ENCODE peak calls at places on chromosomes 16 and 17, in nine cellular contexts. M, Q, K, E, G, I, A, S and L are unnamed samples.

GRCh38 chr17:8552582-8553320 is 77.8 kb downstream of the MYH10 start:
- DNase-seq in M (no peak), Q (no peak), K (no peak), E (no peak), G (no peak), I (no peak), A (no peak), S (no peak), L (no peak)

GRCh38 chr17:15379659-15380058 is 38.3 kb upstream of the TEKT3 start:
- DNase-seq in M (no peak), Q (no peak), K (no peak), E (no peak), G (no peak), I (no peak), A (no peak), S (no peak), L (no peak)

GRCh38 chr16:49833055-49833454 is 22.9 kb downstream of the ZNF423 start:
- DNase-seq in M (no peak), Q (no peak), K (peak), E (no peak), G (peak), I (no peak), A (no peak), S (no peak), L (no peak)

GRCh38 chr17:55299162-55299838 is 34.5 kb downstream of the HLF start:
- DNase-seq in M (no peak), Q (no peak), K (no peak), E (no peak), G (no peak), I (no peak), A (no peak), S (no peak), L (no peak)

GRCh38 chr16:25823891-25824290 is 132.1 kb downstream of the HS3ST4 start:
- DNase-seq in M (no peak), Q (no peak), K (no peak), E (no peak), G (no peak), I (peak), A (no peak), S (no peak), L (no peak)

GRCh38 chr16:82524939-82525338 is 101.8 kb upstream of the CDH13 start:
- DNase-seq in M (no peak), Q (no peak), K (no peak), E (no peak), G (no peak), I (no peak), A (no peak), S (no peak), L (no peak)

GRCh38 chr17:7579839-7580630 is 597 bp downstream of the CD68 start:
- DNase-seq in M (no peak), Q (no peak), K (no peak), E (no peak), G (no peak), I (no peak), A (no peak), S (no peak), L (no peak)

GRCh38 chr17:81165246-81166032 is at the start of gene PVALEF:
- DNase-seq in M (peak), Q (no peak), K (no peak), E (no peak), G (no peak), I (peak), A (peak), S (peak), L (no peak)

GRCh38 chr17:75783803-75784472 is 668 bp upstream of the UNK start:
- DNase-seq in M (no peak), Q (no peak), K (peak), E (no peak), G (no peak), I (no peak), A (no peak), S (no peak), L (peak)

GRCh38 chr16:4935231-4935855 is 1.6 kb downstream of the PPL start:
- DNase-seq in M (no peak), Q (no peak), K (peak), E (no peak), G (no peak), I (no peak), A (no peak), S (no peak), L (peak)

GRCh38 chr16:15967655-15968315 is 18.4 kb downstream of the ABCC1 start:
- DNase-seq in M (no peak), Q (no peak), K (no peak), E (no peak), G (no peak), I (no peak), A (no peak), S (no peak), L (no peak)

GRCh38 chr16:4729876-4730275 is 4.2 kb downstream of the ANKS3 start:
- DNase-seq in M (no peak), Q (no peak), K (no peak), E (no peak), G (no peak), I (no peak), A (no peak), S (no peak), L (no peak)

GRCh38 chr17:18208092-18208491 is 17.3 kb upstream of the LLGL1 start:
- DNase-seq in M (no peak), Q (no peak), K (no peak), E (no peak), G (no peak), I (no peak), A (no peak), S (no peak), L (no peak)

GRCh38 chr17:38585805-38586529 is 19.8 kb downstream of the SRCIN1 start:
- DNase-seq in M (no peak), Q (no peak), K (no peak), E (no peak), G (no peak), I (no peak), A (no peak), S (no peak), L (no peak)

GRCh38 chr16:67961551-67961957 is 6.9 kb downstream of the SLC12A4 start:
- DNase-seq in M (no peak), Q (no peak), K (peak), E (no peak), G (no peak), I (no peak), A (no peak), S (no peak), L (peak)

GRCh38 chr16:2799852-2800226 is 1.6 kb downstream of the PRSS41 start:
- DNase-seq in M (peak), Q (no peak), K (peak), E (no peak), G (no peak), I (no peak), A (no peak), S (no peak), L (peak)

GRCh38 chr16:57358527-57359095 is at the start of gene CCL22:
- DNase-seq in M (no peak), Q (no peak), K (no peak), E (no peak), G (no peak), I (no peak), A (no peak), S (no peak), L (no peak)

GRCh38 chr17:1830288-1830687 is 483 bp downstream of the RPA1 start:
- DNase-seq in M (peak), Q (no peak), K (peak), E (no peak), G (peak), I (peak), A (peak), S (no peak), L (no peak)

GRCh38 chr17:74918906-74919305 is 4.1 kb downstream of the USH1G start:
- DNase-seq in M (no peak), Q (no peak), K (no peak), E (no peak), G (no peak), I (no peak), A (no peak), S (no peak), L (no peak)

GRCh38 chr16:56610017-56610608 is 1.7 kb downstream of the MT2A start:
- DNase-seq in M (peak), Q (peak), K (peak), E (no peak), G (peak), I (peak), A (no peak), S (no peak), L (peak)

GRCh38 chr16:8847623-8848022 is 21.2 kb downstream of the CARHSP1 start:
- DNase-seq in M (no peak), Q (no peak), K (no peak), E (no peak), G (no peak), I (no peak), A (no peak), S (no peak), L (no peak)

GRCh38 chr17:73189417-73190099 is 3.3 kb upstream of the COG1 start:
- DNase-seq in M (peak), Q (peak), K (no peak), E (no peak), G (no peak), I (peak), A (peak), S (no peak), L (no peak)

GRCh38 chr17:9346296-9346926 is 229.2 kb downstream of the STX8 start:
- DNase-seq in M (no peak), Q (no peak), K (no peak), E (no peak), G (no peak), I (no peak), A (no peak), S (no peak), L (no peak)

GRCh38 chr16:13436641-13437423 is 483.1 kb upstream of the ERCC4 start:
- DNase-seq in M (peak), Q (peak), K (no peak), E (no peak), G (no peak), I (peak), A (no peak), S (no peak), L (no peak)

GRCh38 chr16:31242197-31242596 is 17.6 kb upstream of the ITGAM start:
- DNase-seq in M (no peak), Q (no peak), K (no peak), E (no peak), G (no peak), I (peak), A (no peak), S (no peak), L (no peak)

GRCh38 chr16:31458073-31458834 is 1.0 kb upstream of the ARMC5 start:
- DNase-seq in M (peak), Q (no peak), K (peak), E (no peak), G (peak), I (no peak), A (no peak), S (no peak), L (peak)

GRCh38 chr16:57530104-57530522 is 6.3 kb downstream of the CCDC102A start:
- DNase-seq in M (no peak), Q (peak), K (peak), E (no peak), G (peak), I (no peak), A (no peak), S (no peak), L (peak)

GRCh38 chr16:9091867-9092281 is 430 bp downstream of the HAPSTR1 start:
- DNase-seq in M (peak), Q (no peak), K (peak), E (no peak), G (peak), I (peak), A (peak), S (peak), L (peak)

GRCh38 chr17:22516861-22517636 is 824.7 kb downstream of the KCNJ18 start:
- DNase-seq in M (no peak), Q (no peak), K (no peak), E (no peak), G (no peak), I (no peak), A (no peak), S (no peak), L (no peak)

GRCh38 chr16:55039511-55039910 is 108.8 kb downstream of the IRX5 start:
- DNase-seq in M (no peak), Q (no peak), K (no peak), E (no peak), G (no peak), I (no peak), A (no peak), S (no peak), L (no peak)

GRCh38 chr17:17103160-17103559 is 60.9 kb downstream of the MPRIP start:
- DNase-seq in M (no peak), Q (no peak), K (no peak), E (no peak), G (no peak), I (no peak), A (no peak), S (no peak), L (no peak)

GRCh38 chr17:1966274-1967086 is 58.7 kb downstream of the RTN4RL1 start:
- DNase-seq in M (no peak), Q (no peak), K (no peak), E (no peak), G (no peak), I (no peak), A (no peak), S (no peak), L (no peak)

GRCh38 chr16:10993649-10994048 is 49.3 kb downstream of the CLEC16A start:
- DNase-seq in M (no peak), Q (no peak), K (no peak), E (no peak), G (no peak), I (no peak), A (no peak), S (no peak), L (no peak)

GRCh38 chr17:15446036-15446435 is 21.4 kb downstream of the CDRT4 start:
- DNase-seq in M (no peak), Q (no peak), K (no peak), E (no peak), G (no peak), I (no peak), A (no peak), S (no peak), L (peak)

GRCh38 chr17:80491478-80492342 is 15.3 kb upstream of the NPTX1 start:
- DNase-seq in M (peak), Q (peak), K (no peak), E (no peak), G (no peak), I (no peak), A (peak), S (no peak), L (no peak)

GRCh38 chr17:81373536-81374160 is 21.6 kb upstream of the BAHCC1 start:
- DNase-seq in M (no peak), Q (no peak), K (no peak), E (no peak), G (no peak), I (peak), A (no peak), S (no peak), L (no peak)

GRCh38 chr17:7817643-7817964 is 16.4 kb upstream of the KDM6B start:
- DNase-seq in M (no peak), Q (no peak), K (no peak), E (no peak), G (no peak), I (no peak), A (no peak), S (no peak), L (no peak)

GRCh38 chr17:6786618-6787017 is 10.6 kb downstream of the FBXO39 start:
- DNase-seq in M (peak), Q (peak), K (no peak), E (no peak), G (peak), I (peak), A (no peak), S (no peak), L (no peak)

GRCh38 chr16:51151951-51152663 is 1.0 kb upstream of the SALL1 start:
- DNase-seq in M (peak), Q (peak), K (peak), E (peak), G (no peak), I (peak), A (peak), S (peak), L (peak)